ENCODE peak calls at places on chromosomes 5 and 9, in nine cellular contexts. One of them, this sample, is unnamed.

GRCh38 chr5:81855576-81855975 is 104.7 kb upstream of the SSBP2 start:
- DNase-seq in body of pancreas: no peak
- DNase-seq in tibial nerve: no peak
- DNase-seq in AG10803: no peak
- DNase-seq in choroid plexus epithelial cell: no peak
- DNase-seq in CD8-positive, alpha-beta T cell: no peak
- DNase-seq in fibroblast of the aortic adventitia: peak
- DNase-seq in CD4-positive, CD25-positive, alpha-beta regulatory T cell: no peak
- DNase-seq in CD8-positive, alpha-beta memory T cell: no peak
- DNase-seq in this sample: no peak

GRCh38 chr9:113274474-113275146 is 762 bp downstream of the CDC26 start:
- DNase-seq in fibroblast of the aortic adventitia: peak
- DNase-seq in AG10803: peak
- DNase-seq in CD8-positive, alpha-beta memory T cell: peak
- DNase-seq in CD4-positive, CD25-positive, alpha-beta regulatory T cell: peak
- DNase-seq in CD8-positive, alpha-beta T cell: no peak
- DNase-seq in body of pancreas: peak
- DNase-seq in choroid plexus epithelial cell: peak
- DNase-seq in tibial nerve: peak
- DNase-seq in this sample: peak

GRCh38 chr9:12739014-12739413 is 35.8 kb upstream of the LURAP1L start:
- DNase-seq in CD4-positive, CD25-positive, alpha-beta regulatory T cell: no peak
- DNase-seq in CD8-positive, alpha-beta memory T cell: no peak
- DNase-seq in CD8-positive, alpha-beta T cell: no peak
- DNase-seq in fibroblast of the aortic adventitia: no peak
- DNase-seq in AG10803: peak
- DNase-seq in body of pancreas: no peak
- DNase-seq in tibial nerve: no peak
- DNase-seq in choroid plexus epithelial cell: no peak
- DNase-seq in this sample: no peak

GRCh38 chr5:99033014-99033931 is 104.5 kb upstream of the CHD1 start:
- DNase-seq in CD8-positive, alpha-beta T cell: no peak
- DNase-seq in choroid plexus epithelial cell: peak
- DNase-seq in AG10803: no peak
- DNase-seq in tibial nerve: no peak
- DNase-seq in fibroblast of the aortic adventitia: peak
- DNase-seq in CD4-positive, CD25-positive, alpha-beta regulatory T cell: peak
- DNase-seq in body of pancreas: no peak
- DNase-seq in CD8-positive, alpha-beta memory T cell: peak
- DNase-seq in this sample: no peak

GRCh38 chr9:98481676-98482075 is 226.2 kb upstream of the TBC1D2 start:
- DNase-seq in CD4-positive, CD25-positive, alpha-beta regulatory T cell: no peak
- DNase-seq in fibroblast of the aortic adventitia: no peak
- DNase-seq in choroid plexus epithelial cell: no peak
- DNase-seq in CD8-positive, alpha-beta memory T cell: no peak
- DNase-seq in AG10803: peak
- DNase-seq in body of pancreas: no peak
- DNase-seq in tibial nerve: no peak
- DNase-seq in CD8-positive, alpha-beta T cell: no peak
- DNase-seq in this sample: no peak

GRCh38 chr5:60718186-60718892 is 18.4 kb upstream of the DEPDC1B start:
- DNase-seq in choroid plexus epithelial cell: no peak
- DNase-seq in body of pancreas: no peak
- DNase-seq in fibroblast of the aortic adventitia: no peak
- DNase-seq in tibial nerve: no peak
- DNase-seq in CD8-positive, alpha-beta T cell: no peak
- DNase-seq in AG10803: no peak
- DNase-seq in CD4-positive, CD25-positive, alpha-beta regulatory T cell: no peak
- DNase-seq in CD8-positive, alpha-beta memory T cell: no peak
- DNase-seq in this sample: no peak

GRCh38 chr5:65863747-65864146 is 62.6 kb upstream of the ERBIN start:
- DNase-seq in tibial nerve: no peak
- DNase-seq in CD8-positive, alpha-beta memory T cell: no peak
- DNase-seq in CD8-positive, alpha-beta T cell: no peak
- DNase-seq in fibroblast of the aortic adventitia: no peak
- DNase-seq in body of pancreas: no peak
- DNase-seq in AG10803: no peak
- DNase-seq in CD4-positive, CD25-positive, alpha-beta regulatory T cell: no peak
- DNase-seq in choroid plexus epithelial cell: no peak
- DNase-seq in this sample: no peak

GRCh38 chr9:133545494-133546286 is 11.2 kb downstream of the ADAMTSL2 start:
- DNase-seq in CD8-positive, alpha-beta memory T cell: no peak
- DNase-seq in CD8-positive, alpha-beta T cell: no peak
- DNase-seq in choroid plexus epithelial cell: no peak
- DNase-seq in AG10803: no peak
- DNase-seq in body of pancreas: no peak
- DNase-seq in fibroblast of the aortic adventitia: no peak
- DNase-seq in tibial nerve: no peak
- DNase-seq in CD4-positive, CD25-positive, alpha-beta regulatory T cell: no peak
- DNase-seq in this sample: no peak

GRCh38 chr9:76944011-76944410 is 38.1 kb upstream of the PRUNE2 start:
- DNase-seq in choroid plexus epithelial cell: no peak
- DNase-seq in CD8-positive, alpha-beta memory T cell: no peak
- DNase-seq in CD4-positive, CD25-positive, alpha-beta regulatory T cell: no peak
- DNase-seq in body of pancreas: no peak
- DNase-seq in AG10803: no peak
- DNase-seq in tibial nerve: no peak
- DNase-seq in fibroblast of the aortic adventitia: no peak
- DNase-seq in CD8-positive, alpha-beta T cell: no peak
- DNase-seq in this sample: no peak

GRCh38 chr5:149005077-149005892 is 57.6 kb downstream of the SH3TC2 start:
- DNase-seq in choroid plexus epithelial cell: peak
- DNase-seq in body of pancreas: no peak
- DNase-seq in fibroblast of the aortic adventitia: peak
- DNase-seq in CD8-positive, alpha-beta T cell: no peak
- DNase-seq in AG10803: peak
- DNase-seq in tibial nerve: no peak
- DNase-seq in CD8-positive, alpha-beta memory T cell: no peak
- DNase-seq in CD4-positive, CD25-positive, alpha-beta regulatory T cell: no peak
- DNase-seq in this sample: no peak

GRCh38 chr5:14880688-14881087 is 9.1 kb upstream of the ANKH start:
- DNase-seq in CD8-positive, alpha-beta memory T cell: no peak
- DNase-seq in AG10803: no peak
- DNase-seq in CD4-positive, CD25-positive, alpha-beta regulatory T cell: no peak
- DNase-seq in CD8-positive, alpha-beta T cell: no peak
- DNase-seq in body of pancreas: no peak
- DNase-seq in fibroblast of the aortic adventitia: peak
- DNase-seq in tibial nerve: no peak
- DNase-seq in choroid plexus epithelial cell: peak
- DNase-seq in this sample: no peak

GRCh38 chr5:123937230-123937629 is 425.3 kb downstream of the CSNK1G3 start:
- DNase-seq in body of pancreas: peak
- DNase-seq in AG10803: peak
- DNase-seq in CD4-positive, CD25-positive, alpha-beta regulatory T cell: peak
- DNase-seq in choroid plexus epithelial cell: peak
- DNase-seq in CD8-positive, alpha-beta memory T cell: no peak
- DNase-seq in tibial nerve: no peak
- DNase-seq in fibroblast of the aortic adventitia: peak
- DNase-seq in CD8-positive, alpha-beta T cell: no peak
- DNase-seq in this sample: peak

GRCh38 chr9:70046274-70047070 is 2.8 kb downstream of the MAMDC2 start:
- DNase-seq in CD8-positive, alpha-beta T cell: no peak
- DNase-seq in AG10803: no peak
- DNase-seq in tibial nerve: no peak
- DNase-seq in body of pancreas: no peak
- DNase-seq in choroid plexus epithelial cell: no peak
- DNase-seq in fibroblast of the aortic adventitia: peak
- DNase-seq in CD4-positive, CD25-positive, alpha-beta regulatory T cell: no peak
- DNase-seq in CD8-positive, alpha-beta memory T cell: no peak
- DNase-seq in this sample: no peak

DNA sequence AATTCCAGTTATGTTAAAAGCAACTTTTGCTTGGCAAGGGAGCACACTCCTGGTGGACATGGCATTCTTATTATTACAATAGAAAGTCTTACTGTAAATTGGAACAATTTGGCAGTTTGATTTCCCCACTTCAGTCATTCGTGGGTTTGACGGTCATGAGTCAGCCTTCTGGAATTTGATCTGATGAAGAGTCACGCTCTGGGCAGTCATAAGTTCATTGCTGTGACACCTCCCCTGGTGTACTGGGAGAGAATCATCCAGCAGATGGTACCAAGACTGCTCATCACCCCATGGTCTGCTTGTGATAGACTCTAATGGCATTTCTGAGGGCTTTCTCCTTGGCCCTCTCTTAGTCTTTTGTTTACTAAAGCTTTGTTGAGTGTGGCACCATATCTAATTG is 53.8 kb downstream of the GLRA1 start:
- DNase-seq in tibial nerve: no peak
- DNase-seq in AG10803: peak
- DNase-seq in CD4-positive, CD25-positive, alpha-beta regulatory T cell: no peak
- DNase-seq in body of pancreas: no peak
- DNase-seq in fibroblast of the aortic adventitia: no peak
- DNase-seq in CD8-positive, alpha-beta T cell: no peak
- DNase-seq in CD8-positive, alpha-beta memory T cell: no peak
- DNase-seq in choroid plexus epithelial cell: peak
- DNase-seq in this sample: no peak
- H3K4me3 ChIP-seq in tibial nerve: no peak
- H3K4me3 ChIP-seq in AG10803: no peak
- H3K4me3 ChIP-seq in CD4-positive, CD25-positive, alpha-beta regulatory T cell: no peak
- H3K4me3 ChIP-seq in body of pancreas: no peak
- H3K4me3 ChIP-seq in fibroblast of the aortic adventitia: no peak
- H3K4me3 ChIP-seq in CD8-positive, alpha-beta T cell: no peak
- H3K4me3 ChIP-seq in CD8-positive, alpha-beta memory T cell: no peak
- H3K4me3 ChIP-seq in choroid plexus epithelial cell: no peak
- H3K4me3 ChIP-seq in this sample: no peak

DNA sequence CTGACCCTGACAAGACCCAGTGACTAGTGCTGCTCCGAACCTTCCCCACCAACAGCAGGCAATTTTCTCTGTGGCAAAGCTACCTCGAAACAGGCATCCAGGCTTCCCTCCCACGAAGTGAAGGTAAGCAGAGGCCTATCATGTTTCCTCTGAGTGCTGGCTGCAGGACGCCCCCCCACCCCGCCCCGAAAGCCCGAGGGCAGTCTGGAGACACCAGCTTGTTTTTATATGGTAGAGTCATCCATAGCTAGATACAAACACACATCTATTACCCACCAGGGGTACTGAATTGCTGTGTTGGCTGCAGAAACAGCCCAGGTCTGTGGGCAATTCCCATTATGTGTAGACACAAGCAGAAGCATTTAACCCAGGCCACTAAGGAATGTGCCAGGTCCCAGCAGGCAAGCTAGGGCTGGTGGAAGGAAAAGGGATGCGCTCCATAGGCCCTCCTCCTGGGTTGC is 40.4 kb downstream of the LIX1 start:
- DNase-seq in CD8-positive, alpha-beta memory T cell: no peak
- DNase-seq in CD4-positive, CD25-positive, alpha-beta regulatory T cell: no peak
- DNase-seq in body of pancreas: no peak
- DNase-seq in tibial nerve: no peak
- DNase-seq in AG10803: no peak
- DNase-seq in choroid plexus epithelial cell: peak
- DNase-seq in fibroblast of the aortic adventitia: no peak
- DNase-seq in CD8-positive, alpha-beta T cell: no peak
- DNase-seq in this sample: no peak
- H3K4me3 ChIP-seq in CD8-positive, alpha-beta memory T cell: no peak
- H3K4me3 ChIP-seq in CD4-positive, CD25-positive, alpha-beta regulatory T cell: no peak
- H3K4me3 ChIP-seq in body of pancreas: no peak
- H3K4me3 ChIP-seq in tibial nerve: no peak
- H3K4me3 ChIP-seq in AG10803: no peak
- H3K4me3 ChIP-seq in choroid plexus epithelial cell: no peak
- H3K4me3 ChIP-seq in fibroblast of the aortic adventitia: no peak
- H3K4me3 ChIP-seq in CD8-positive, alpha-beta T cell: no peak
- H3K4me3 ChIP-seq in this sample: no peak

GRCh38 chr5:141483842-141484241 is 988 bp upstream of the PCDHGC4 start:
- DNase-seq in tibial nerve: no peak
- DNase-seq in body of pancreas: no peak
- DNase-seq in CD8-positive, alpha-beta T cell: no peak
- DNase-seq in AG10803: no peak
- DNase-seq in fibroblast of the aortic adventitia: no peak
- DNase-seq in CD4-positive, CD25-positive, alpha-beta regulatory T cell: no peak
- DNase-seq in CD8-positive, alpha-beta memory T cell: no peak
- DNase-seq in choroid plexus epithelial cell: no peak
- DNase-seq in this sample: no peak

GRCh38 chr5:141487131-141487530 is 1.8 kb upstream of the PCDHGC5 start:
- DNase-seq in choroid plexus epithelial cell: no peak
- DNase-seq in CD4-positive, CD25-positive, alpha-beta regulatory T cell: no peak
- DNase-seq in body of pancreas: no peak
- DNase-seq in AG10803: no peak
- DNase-seq in CD8-positive, alpha-beta T cell: no peak
- DNase-seq in tibial nerve: no peak
- DNase-seq in fibroblast of the aortic adventitia: no peak
- DNase-seq in CD8-positive, alpha-beta memory T cell: no peak
- DNase-seq in this sample: no peak

GRCh38 chr5:141486091-141486490 is 1.3 kb downstream of the PCDHGC4 start:
- DNase-seq in CD8-positive, alpha-beta memory T cell: no peak
- DNase-seq in choroid plexus epithelial cell: no peak
- DNase-seq in CD4-positive, CD25-positive, alpha-beta regulatory T cell: no peak
- DNase-seq in body of pancreas: no peak
- DNase-seq in AG10803: no peak
- DNase-seq in fibroblast of the aortic adventitia: no peak
- DNase-seq in CD8-positive, alpha-beta T cell: no peak
- DNase-seq in tibial nerve: no peak
- DNase-seq in this sample: no peak

GRCh38 chr5:141485305-141486055 is 650 bp downstream of the PCDHGC4 start:
- DNase-seq in CD8-positive, alpha-beta T cell: no peak
- DNase-seq in fibroblast of the aortic adventitia: no peak
- DNase-seq in CD4-positive, CD25-positive, alpha-beta regulatory T cell: no peak
- DNase-seq in body of pancreas: no peak
- DNase-seq in tibial nerve: no peak
- DNase-seq in choroid plexus epithelial cell: no peak
- DNase-seq in AG10803: no peak
- DNase-seq in CD8-positive, alpha-beta memory T cell: no peak
- DNase-seq in this sample: no peak

DNA sequence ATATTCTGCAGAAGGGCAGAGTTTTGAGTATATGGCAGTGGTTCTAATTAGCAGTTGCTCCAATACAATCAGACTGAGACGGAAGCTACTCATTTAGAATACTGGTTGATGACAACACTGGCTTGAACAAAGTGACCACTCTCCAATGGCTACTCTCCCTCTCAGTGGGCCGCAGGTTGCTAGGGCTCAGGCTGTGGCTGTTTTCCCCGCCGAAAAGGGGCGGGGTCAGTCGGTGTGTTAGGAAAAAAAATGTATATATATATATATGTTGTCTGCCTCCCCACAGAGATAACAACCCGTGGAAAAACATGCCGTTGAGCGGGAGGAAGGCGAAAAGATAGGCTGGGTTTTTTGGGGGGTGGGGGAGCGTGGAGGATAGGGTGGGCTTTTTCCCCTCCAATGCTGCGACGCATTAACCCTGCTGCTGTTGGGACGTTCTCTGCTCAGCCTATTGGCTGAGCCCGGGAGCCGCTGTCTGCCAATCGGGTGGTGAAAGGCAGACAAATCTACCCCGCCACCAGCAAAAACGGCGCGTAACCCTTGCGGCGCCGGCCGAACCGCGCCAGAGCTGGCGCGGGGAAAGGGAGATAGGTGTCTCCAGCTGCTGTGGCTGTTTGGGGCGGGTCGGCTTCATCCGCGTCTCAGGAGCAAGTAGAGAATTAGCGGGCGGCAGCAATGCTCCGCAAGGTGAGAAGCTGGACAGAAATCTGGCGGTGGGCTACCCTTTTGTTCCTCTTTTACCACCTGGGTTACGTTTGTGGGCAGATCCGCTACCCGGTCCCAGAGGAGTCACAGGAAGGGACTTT is at the start of gene PCDHGC4:
- DNase-seq in choroid plexus epithelial cell: peak
- DNase-seq in CD8-positive, alpha-beta memory T cell: no peak
- DNase-seq in CD8-positive, alpha-beta T cell: no peak
- DNase-seq in tibial nerve: no peak
- DNase-seq in AG10803: no peak
- DNase-seq in body of pancreas: no peak
- DNase-seq in CD4-positive, CD25-positive, alpha-beta regulatory T cell: no peak
- DNase-seq in fibroblast of the aortic adventitia: no peak
- DNase-seq in this sample: no peak
- H3K4me3 ChIP-seq in choroid plexus epithelial cell: peak
- H3K4me3 ChIP-seq in CD8-positive, alpha-beta memory T cell: no peak
- H3K4me3 ChIP-seq in CD8-positive, alpha-beta T cell: no peak
- H3K4me3 ChIP-seq in tibial nerve: no peak
- H3K4me3 ChIP-seq in AG10803: peak
- H3K4me3 ChIP-seq in body of pancreas: no peak
- H3K4me3 ChIP-seq in CD4-positive, CD25-positive, alpha-beta regulatory T cell: no peak
- H3K4me3 ChIP-seq in fibroblast of the aortic adventitia: peak
- H3K4me3 ChIP-seq in this sample: no peak

GRCh38 chr5:116626272-116626723 is 51.7 kb upstream of the SEMA6A start:
- DNase-seq in AG10803: peak
- DNase-seq in CD8-positive, alpha-beta T cell: no peak
- DNase-seq in tibial nerve: peak
- DNase-seq in CD4-positive, CD25-positive, alpha-beta regulatory T cell: no peak
- DNase-seq in CD8-positive, alpha-beta memory T cell: no peak
- DNase-seq in choroid plexus epithelial cell: peak
- DNase-seq in body of pancreas: peak
- DNase-seq in fibroblast of the aortic adventitia: peak
- DNase-seq in this sample: no peak
- H3K4me3 ChIP-seq in AG10803: peak
- H3K4me3 ChIP-seq in CD8-positive, alpha-beta T cell: no peak
- H3K4me3 ChIP-seq in tibial nerve: no peak
- H3K4me3 ChIP-seq in CD4-positive, CD25-positive, alpha-beta regulatory T cell: no peak
- H3K4me3 ChIP-seq in CD8-positive, alpha-beta memory T cell: no peak
- H3K4me3 ChIP-seq in choroid plexus epithelial cell: peak
- H3K4me3 ChIP-seq in body of pancreas: no peak
- H3K4me3 ChIP-seq in fibroblast of the aortic adventitia: no peak
- H3K4me3 ChIP-seq in this sample: no peak